ENCODE peak calls at places on chromosome 9, in four cellular contexts. M is IMR-90, C is epithelial cell of proximal tubule, U is natural killer cell. D is an unnamed sample.

GRCh38 chr9:126398403-126399058 is 71.9 kb downstream of the MVB12B start:
- DNase-seq in M (peak), C (no peak), U (peak), D (peak)

GRCh38 chr9:113589890-113590289 is 126.4 kb downstream of the RGS3 start:
- DNase-seq in M (peak), C (no peak), U (no peak), D (peak)

GRCh38 chr9:136944094-136944518 is 432 bp downstream of the FBXW5 start:
- DNase-seq in M (peak), C (no peak), U (peak), D (peak)

GRCh38 chr9:104868687-104869404 is 59.1 kb downstream of the ABCA1 start:
- DNase-seq in M (peak), C (peak), U (no peak), D (peak)

GRCh38 chr9:114166606-114167572 is 11.6 kb downstream of the COL27A1 start:
- DNase-seq in M (no peak), C (no peak), U (no peak), D (no peak)

GRCh38 chr9:104682642-104683041 is 11.7 kb upstream of the OR13D1 start:
- DNase-seq in M (peak), C (peak), U (no peak), D (peak)

GRCh38 chr9:89666364-89666763 is 61.6 kb downstream of the GADD45G start:
- DNase-seq in M (no peak), C (no peak), U (no peak), D (no peak)

GRCh38 chr9:6842584-6842947 is 84.8 kb downstream of the KDM4C start:
- DNase-seq in M (peak), C (no peak), U (no peak), D (peak)

GRCh38 chr9:114054191-114054690 is 23.9 kb downstream of the AMBP start:
- DNase-seq in M (no peak), C (no peak), U (no peak), D (no peak)

GRCh38 chr9:16627967-16628366 is 242.5 kb downstream of the BNC2 start:
- DNase-seq in M (peak), C (no peak), U (no peak), D (peak)

GRCh38 chr9:129885670-129886106 is 50.4 kb downstream of the USP20 start:
- DNase-seq in M (peak), C (no peak), U (peak), D (peak)

GRCh38 chr9:96186601-96187011 is 115.4 kb downstream of the HSD17B3 start:
- DNase-seq in M (no peak), C (no peak), U (no peak), D (no peak)

GRCh38 chr9:96139592-96140251 is 162.3 kb downstream of the HSD17B3 start:
- DNase-seq in M (peak), C (no peak), U (no peak), D (peak)

GRCh38 chr9:114763220-114763619 is 42.6 kb downstream of the TNFSF15 start:
- DNase-seq in M (no peak), C (no peak), U (no peak), D (no peak)

GRCh38 chr9:112644449-112644965 is 73.4 kb downstream of the INIP start:
- DNase-seq in M (no peak), C (no peak), U (no peak), D (no peak)

GRCh38 chr9:88065609-88066008 is 72.7 kb downstream of the SPATA31C2 start:
- DNase-seq in M (no peak), C (no peak), U (no peak), D (no peak)

GRCh38 chr9:121901616-121902015 is 191.5 kb downstream of the TTLL11 start:
- DNase-seq in M (peak), C (no peak), U (no peak), D (no peak)

GRCh38 chr9:72384710-72385475 is 19.9 kb upstream of the ZFAND5 start:
- DNase-seq in M (peak), C (no peak), U (no peak), D (no peak)

GRCh38 chr9:76369583-76369982 is 24.6 kb downstream of the RFK start:
- DNase-seq in M (peak), C (peak), U (no peak), D (no peak)

GRCh38 chr9:114592356-114592755 is 4.8 kb downstream of the ATP6V1G1 start:
- DNase-seq in M (peak), C (no peak), U (no peak), D (peak)

DNA sequence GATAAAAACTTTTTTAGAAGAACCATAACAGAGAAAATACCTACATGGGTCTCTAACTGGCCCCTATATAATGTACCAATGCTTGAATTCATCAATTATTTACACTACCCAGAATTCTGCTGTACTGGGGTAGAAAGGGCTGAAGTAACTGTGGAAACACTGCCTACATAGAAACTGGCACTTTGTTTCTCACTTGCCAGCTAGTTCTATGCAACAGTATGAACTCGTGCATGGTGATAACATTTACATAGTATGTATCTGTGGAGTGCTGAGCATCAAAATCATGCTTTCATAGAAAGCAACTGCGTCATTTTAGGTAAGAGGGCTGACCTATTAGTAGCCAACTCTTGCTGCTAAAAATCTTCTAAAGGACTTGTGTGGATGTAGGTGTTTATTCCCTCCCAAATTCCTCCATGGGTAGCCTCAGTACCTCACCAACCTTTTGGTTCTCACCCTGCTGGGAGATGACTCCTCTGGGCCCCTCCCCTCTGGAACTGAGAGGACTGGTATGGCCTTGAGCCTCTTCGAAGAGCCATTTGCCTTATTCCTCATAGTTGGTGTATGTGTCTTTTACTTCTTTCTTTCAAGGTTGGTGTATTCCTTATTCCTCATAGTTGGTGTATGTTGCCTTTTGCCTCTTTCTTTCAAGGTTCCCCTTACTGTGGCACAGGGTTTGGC is 48.5 kb downstream of the GNAQ start:
- DNase-seq in M (no peak), C (no peak), U (no peak), D (no peak)
- TF ChIP-seq CTCF in M (no peak), C (no peak), U (no peak), D (no peak)

GRCh38 chr9:124120272-124120671 is 108.7 kb downstream of the LHX2 start:
- DNase-seq in M (no peak), C (no peak), U (no peak), D (no peak)

GRCh38 chr9:124124729-124125589 is 113.4 kb downstream of the LHX2 start:
- DNase-seq in M (no peak), C (no peak), U (no peak), D (no peak)

GRCh38 chr9:124122321-124122720 is 110.8 kb downstream of the LHX2 start:
- DNase-seq in M (peak), C (no peak), U (no peak), D (peak)

GRCh38 chr9:124121725-124122124 is 110.2 kb downstream of the LHX2 start:
- DNase-seq in M (no peak), C (no peak), U (no peak), D (no peak)

GRCh38 chr9:124122813-124123462 is 111.4 kb downstream of the LHX2 start:
- DNase-seq in M (peak), C (no peak), U (no peak), D (peak)
- TF ChIP-seq CTCF in M (peak), C (peak), U (no peak), D (peak)

GRCh38 chr9:92325269-92325990 is at the start of the genes CENPP and NOL8:
- DNase-seq in M (peak), C (peak), U (peak), D (peak)

GRCh38 chr9:92325991-92326500 is 293 bp downstream of the CENPP start:
- DNase-seq in M (peak), C (no peak), U (no peak), D (no peak)

GRCh38 chr9:92327283-92327850 is 1.6 kb downstream of the CENPP start:
- DNase-seq in M (no peak), C (no peak), U (no peak), D (no peak)

GRCh38 chr9:92324889-92325268 is 271 bp downstream of the NOL8 start:
- DNase-seq in M (no peak), C (peak), U (no peak), D (peak)

DNA sequence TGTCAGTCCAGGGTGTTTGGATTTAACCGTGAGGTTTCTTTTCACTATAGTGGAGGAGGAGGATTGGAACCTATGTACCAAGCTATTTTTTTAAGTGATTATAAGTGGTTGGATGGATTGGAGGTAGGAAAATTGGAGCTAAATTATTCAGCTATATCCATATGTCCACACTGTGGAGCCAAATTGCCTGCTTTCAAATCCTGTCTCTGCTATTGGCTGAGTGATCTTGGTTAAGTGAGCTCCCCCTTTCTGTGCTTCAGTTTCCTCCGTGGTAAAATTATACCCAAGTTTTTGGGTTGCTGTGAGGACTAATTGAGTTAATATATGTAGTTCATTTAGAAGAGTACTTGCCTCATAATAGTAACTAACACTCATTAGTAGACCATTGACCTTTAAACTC is 2.5 kb downstream of the CENPP start:
- DNase-seq in M (peak), C (no peak), U (no peak), D (peak)
- TF ChIP-seq CTCF in M (peak), C (peak), U (no peak), D (peak)

DNA sequence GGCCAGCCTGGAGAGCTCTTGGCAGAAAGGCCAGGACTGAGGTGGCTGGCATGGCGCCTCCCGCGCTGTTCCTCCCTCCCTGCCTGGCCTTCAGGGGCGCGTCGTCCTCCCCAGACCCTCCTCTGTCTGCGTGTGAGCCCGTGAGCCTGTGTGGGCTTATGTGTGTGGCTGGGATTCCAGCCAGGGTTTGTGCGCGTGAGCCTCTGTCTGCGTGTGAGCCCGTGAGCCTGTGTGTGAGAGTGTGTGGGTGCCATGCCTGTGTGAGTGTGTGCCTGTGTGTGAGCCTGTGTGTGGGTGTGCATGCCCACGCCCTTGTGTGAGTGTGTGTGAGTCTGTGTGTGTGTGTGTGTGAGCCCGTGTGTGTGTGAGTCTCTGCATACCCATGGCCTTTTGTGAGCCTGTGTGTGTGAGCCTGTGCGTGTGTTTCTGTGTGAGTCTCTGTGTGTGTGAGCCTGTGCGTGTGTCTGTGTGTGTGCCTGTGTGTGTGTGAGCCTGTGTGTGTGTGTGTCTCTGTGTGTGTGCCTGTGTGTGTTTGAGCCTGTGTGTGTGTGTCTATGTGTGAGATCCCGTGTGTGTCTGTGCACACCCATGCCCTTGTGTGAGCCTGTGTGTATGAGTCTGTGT is 13.0 kb downstream of the RXRA start:
- DNase-seq in M (peak), C (no peak), U (no peak), D (no peak)
- TF ChIP-seq CTCF in M (no peak), C (no peak), U (no peak), D (no peak)

GRCh38 chr9:4620046-4620765 is 41.9 kb upstream of the PLPP6 start:
- DNase-seq in M (no peak), C (no peak), U (no peak), D (no peak)
- TF ChIP-seq CTCF in M (no peak), C (no peak), U (no peak), D (no peak)

GRCh38 chr9:81083062-81083461 is 606.3 kb downstream of the TLE1 start:
- DNase-seq in M (peak), C (no peak), U (no peak), D (no peak)
- TF ChIP-seq CTCF in M (peak), C (peak), U (no peak), D (no peak)

GRCh38 chr9:23088932-23089364 is 642.3 kb downstream of the DMRTA1 start:
- DNase-seq in M (no peak), C (no peak), U (no peak), D (no peak)
- TF ChIP-seq CTCF in M (peak), C (no peak), U (no peak), D (peak)